ENCODE peak calls at places on chromosome 22, in nine cellular contexts. L, F, O, J, Z, D, U, I and C are unnamed samples.

GRCh38 chr22:33401291-33401690 is 343.1 kb upstream of the SYN3 start:
- DNase-seq in J (no peak), D (no peak), O (no peak), U (no peak), I (no peak), L (no peak), F (peak; percentile 7), Z (no peak), C (peak; percentile 4)

GRCh38 chr22:42300286-42301071 is 30.0 kb upstream of the TCF20 start:
- DNase-seq in D (no peak), U (no peak), O (no peak), L (no peak), F (no peak), Z (no peak), I (no peak), J (peak; percentile 90), C (no peak)

GRCh38 chr22:35839811-35840739 is 122.4 kb downstream of the APOL5 start:
- DNase-seq in J (no peak), U (peak; percentile 28), D (peak; percentile 94), I (peak; percentile 94), L (peak; percentile 98), F (peak; percentile 96), Z (no peak), O (peak; percentile 90), C (peak; percentile 97)

GRCh38 chr22:49527611-49528419 is 299.9 kb downstream of the BRD1 start:
- DNase-seq in U (no peak), D (no peak), L (no peak), J (no peak), Z (no peak), F (no peak), O (no peak), I (no peak), C (no peak)

GRCh38 chr22:33896154-33896800 is 24.0 kb downstream of the LARGE1 start:
- DNase-seq in J (peak; percentile 15), Z (no peak), L (no peak), O (no peak), D (no peak), I (no peak), U (no peak), F (no peak), C (no peak)

GRCh38 chr22:25942989-25943411 is 201.0 kb downstream of the MYO18B start:
- DNase-seq in I (no peak), F (no peak), D (no peak), O (no peak), Z (no peak), U (peak; percentile 33), J (no peak), L (no peak), C (peak; percentile 91)

GRCh38 chr22:20180640-20181039 is 29.8 kb upstream of the CCDC188 start:
- DNase-seq in D (no peak), I (no peak), J (no peak), O (no peak), L (no peak), F (no peak), Z (no peak), U (no peak), C (no peak)

GRCh38 chr22:33476206-33476605 is 418.0 kb upstream of the SYN3 start:
- DNase-seq in U (no peak), F (no peak), Z (no peak), D (no peak), L (no peak), O (no peak), I (no peak), J (no peak), C (no peak)

GRCh38 chr22:41415554-41415953 is 31.0 kb downstream of the TOB2 start:
- DNase-seq in O (no peak), J (no peak), F (no peak), L (no peak), U (no peak), D (no peak), Z (no peak), I (no peak), C (no peak)

GRCh38 chr22:27835446-27835845 is 33.9 kb upstream of the MN1 start:
- DNase-seq in Z (no peak), O (peak; percentile 10), U (no peak), D (peak; percentile 24), I (no peak), J (no peak), L (peak; percentile 27), F (no peak), C (no peak)

GRCh38 chr22:17918840-17919239 is 105.5 kb downstream of the MICAL3 start:
- DNase-seq in L (no peak), U (no peak), O (no peak), D (peak; percentile 5), J (no peak), I (no peak), F (no peak), Z (no peak), C (peak; percentile 94)

GRCh38 chr22:27885977-27886842 is 32.8 kb downstream of the PITPNB start:
- DNase-seq in I (peak; percentile 61), U (peak; percentile 53), J (peak; percentile 62), D (no peak), Z (no peak), F (peak; percentile 91), L (peak; percentile 57), O (no peak), C (peak; percentile 64)

GRCh38 chr22:39288135-39288898 is 31.1 kb downstream of the RPL3 start:
- DNase-seq in Z (no peak), O (no peak), L (no peak), I (no peak), D (no peak), F (no peak), J (no peak), U (no peak), C (no peak)

GRCh38 chr22:30186048-30186447 is 60.5 kb downstream of the LIF start:
- DNase-seq in L (no peak), F (no peak), O (no peak), I (no peak), J (no peak), Z (no peak), D (no peak), U (no peak), C (no peak)

GRCh38 chr22:19705181-19705934 is 8.9 kb upstream of the SEPTIN5 start:
- DNase-seq in F (no peak), J (no peak), O (no peak), Z (no peak), U (no peak), D (peak; percentile 45), I (peak; percentile 67), L (no peak), C (no peak)

GRCh38 chr22:23225724-23226496 is 45.6 kb downstream of the BCR start:
- DNase-seq in U (no peak), I (no peak), F (no peak), L (peak; percentile 54), O (no peak), J (no peak), Z (no peak), D (no peak), C (no peak)

GRCh38 chr22:22037740-22038139 is 55.2 kb upstream of the TOP3B start:
- DNase-seq in D (no peak), J (no peak), U (no peak), Z (no peak), I (peak; percentile 38), L (peak; percentile 50), F (peak; percentile 36), O (no peak), C (no peak)

GRCh38 chr22:39984750-39985149 is 10.0 kb upstream of the FAM83F start:
- DNase-seq in Z (no peak), D (no peak), O (no peak), I (no peak), F (no peak), L (no peak), J (no peak), U (no peak), C (no peak)

GRCh38 chr22:44913198-44913983 is 96.4 kb downstream of the PHF21B start:
- DNase-seq in Z (no peak), F (no peak), U (no peak), J (no peak), O (peak; percentile 50), L (no peak), D (peak; percentile 43), I (no peak), C (no peak)

GRCh38 chr22:20109411-20110358 is 6.2 kb upstream of the RANBP1 start:
- DNase-seq in I (no peak), F (no peak), U (no peak), L (no peak), O (no peak), J (no peak), D (no peak), Z (no peak), C (no peak)

GRCh38 chr22:20673341-20674195 is 100.3 kb upstream of the SERPIND1 start:
- DNase-seq in L (no peak), D (no peak), U (no peak), F (no peak), I (no peak), O (no peak), J (no peak), Z (no peak), C (no peak)

GRCh38 chr22:20852076-20852475 is 6.5 kb downstream of the PI4KA start:
- DNase-seq in U (no peak), L (no peak), D (no peak), I (no peak), O (no peak), F (no peak), Z (no peak), J (no peak), C (no peak)

GRCh38 chr22:39943366-39943765 is 16.8 kb upstream of the TMA7B start:
- DNase-seq in U (no peak), Z (no peak), J (no peak), D (no peak), L (no peak), I (peak; percentile 61), F (no peak), O (no peak), C (no peak)

GRCh38 chr22:40023226-40023925 is 28.6 kb downstream of the FAM83F start:
- DNase-seq in I (peak; percentile 63), L (no peak), O (no peak), F (no peak), Z (no peak), U (no peak), D (no peak), J (no peak), C (no peak)

GRCh38 chr22:43945632-43946390 is 9.4 kb upstream of the SAMM50 start:
- DNase-seq in U (peak; percentile 57), F (no peak), D (no peak), O (no peak), J (peak; percentile 76), Z (peak; percentile 69), I (peak; percentile 78), L (peak; percentile 68), C (peak; percentile 65)